ENCODE peak calls at places on chromosomes 11 and 22, in eight cellular contexts. One of them, this sample, is unnamed.
A peak's percentile ranks its signal among the peaks of the same experiment; 100 is the strongest.

GRCh38 chr11:89355649-89356048 is 135.5 kb downstream of the NOX4 start:
- DNase-seq in astrocyte: no peak
- DNase-seq in esophagus squamous epithelium: no peak
- DNase-seq in vagina: no peak
- DNase-seq in fibroblast of lung: no peak
- DNase-seq in neural progenitor cell: no peak
- DNase-seq in cardiac muscle cell: no peak
- DNase-seq in ascending aorta: no peak
- DNase-seq in this sample: no peak

GRCh38 chr11:27505781-27506180 is 788 bp downstream of the LIN7C start:
- DNase-seq in astrocyte: peak; percentile 33
- DNase-seq in esophagus squamous epithelium: no peak
- DNase-seq in vagina: no peak
- DNase-seq in fibroblast of lung: no peak
- DNase-seq in neural progenitor cell: no peak
- DNase-seq in cardiac muscle cell: no peak
- DNase-seq in ascending aorta: no peak
- DNase-seq in this sample: no peak

GRCh38 chr22:19574247-19574646 is 50.0 kb upstream of the CLDN5 start:
- DNase-seq in astrocyte: no peak
- DNase-seq in esophagus squamous epithelium: no peak
- DNase-seq in vagina: no peak
- DNase-seq in fibroblast of lung: no peak
- DNase-seq in neural progenitor cell: no peak
- DNase-seq in cardiac muscle cell: no peak
- DNase-seq in ascending aorta: no peak
- DNase-seq in this sample: no peak

GRCh38 chr11:87712802-87713202 is 462.4 kb downstream of the RAB38 start:
- DNase-seq in astrocyte: no peak
- DNase-seq in esophagus squamous epithelium: no peak
- DNase-seq in vagina: no peak
- DNase-seq in fibroblast of lung: no peak
- DNase-seq in neural progenitor cell: no peak
- DNase-seq in cardiac muscle cell: no peak
- DNase-seq in ascending aorta: no peak
- DNase-seq in this sample: no peak

GRCh38 chr11:132028380-132029240 is 658.2 kb downstream of the NTM start:
- DNase-seq in astrocyte: no peak
- DNase-seq in esophagus squamous epithelium: no peak
- DNase-seq in vagina: no peak
- DNase-seq in fibroblast of lung: peak; percentile 77
- DNase-seq in neural progenitor cell: peak; percentile 36
- DNase-seq in cardiac muscle cell: peak; percentile 53
- DNase-seq in ascending aorta: no peak
- DNase-seq in this sample: no peak

GRCh38 chr11:75173336-75173735 is 22.4 kb downstream of the SLCO2B1 start:
- DNase-seq in astrocyte: no peak
- DNase-seq in esophagus squamous epithelium: no peak
- DNase-seq in vagina: no peak
- DNase-seq in fibroblast of lung: no peak
- DNase-seq in neural progenitor cell: no peak
- DNase-seq in cardiac muscle cell: no peak
- DNase-seq in ascending aorta: no peak
- DNase-seq in this sample: no peak

GRCh38 chr11:98531576-98531975 is 489.2 kb upstream of the CNTN5 start:
- DNase-seq in astrocyte: no peak
- DNase-seq in esophagus squamous epithelium: no peak
- DNase-seq in vagina: no peak
- DNase-seq in fibroblast of lung: no peak
- DNase-seq in neural progenitor cell: peak; percentile 4
- DNase-seq in cardiac muscle cell: no peak
- DNase-seq in ascending aorta: no peak
- DNase-seq in this sample: no peak

GRCh38 chr22:38709306-38709705 is 3.6 kb downstream of the GTPBP1 start:
- DNase-seq in astrocyte: no peak
- DNase-seq in esophagus squamous epithelium: no peak
- DNase-seq in vagina: no peak
- DNase-seq in fibroblast of lung: no peak
- DNase-seq in neural progenitor cell: no peak
- DNase-seq in cardiac muscle cell: no peak
- DNase-seq in ascending aorta: no peak
- DNase-seq in this sample: no peak

GRCh38 chr11:32316846-32317525 is 118.4 kb downstream of the WT1 start:
- DNase-seq in astrocyte: peak; percentile 34
- DNase-seq in esophagus squamous epithelium: no peak
- DNase-seq in vagina: no peak
- DNase-seq in fibroblast of lung: peak; percentile 24
- DNase-seq in neural progenitor cell: no peak
- DNase-seq in cardiac muscle cell: no peak
- DNase-seq in ascending aorta: no peak
- DNase-seq in this sample: no peak

GRCh38 chr11:28228196-28228595 is 120.0 kb downstream of the METTL15 start:
- DNase-seq in astrocyte: peak; percentile 56
- DNase-seq in esophagus squamous epithelium: no peak
- DNase-seq in vagina: no peak
- DNase-seq in fibroblast of lung: peak; percentile 43
- DNase-seq in neural progenitor cell: no peak
- DNase-seq in cardiac muscle cell: no peak
- DNase-seq in ascending aorta: no peak
- DNase-seq in this sample: no peak

GRCh38 chr22:29742319-29742718 is 22.5 kb downstream of the CABP7 start:
- DNase-seq in astrocyte: no peak
- DNase-seq in esophagus squamous epithelium: no peak
- DNase-seq in vagina: no peak
- DNase-seq in fibroblast of lung: no peak
- DNase-seq in neural progenitor cell: no peak
- DNase-seq in cardiac muscle cell: no peak
- DNase-seq in ascending aorta: no peak
- DNase-seq in this sample: no peak
- H3K36me3 ChIP-seq in astrocyte: peaks cover 2% of the 10 kb centered on the region
- H3K36me3 ChIP-seq in esophagus squamous epithelium: peaks cover 71% of the 10 kb centered on the region
- H3K36me3 ChIP-seq in vagina: no peaks in the 10 kb centered on the region
- H3K36me3 ChIP-seq in fibroblast of lung: no peaks in the 10 kb centered on the region
- H3K36me3 ChIP-seq in neural progenitor cell: no peaks in the 10 kb centered on the region
- H3K36me3 ChIP-seq in cardiac muscle cell: no peaks in the 10 kb centered on the region
- H3K36me3 ChIP-seq in ascending aorta: peaks cover 39% of the 10 kb centered on the region
- H3K36me3 ChIP-seq in this sample: peaks cover 23% of the 10 kb centered on the region

GRCh38 chr11:10864688-10865087 is 6.8 kb upstream of the ZBED5 start:
- DNase-seq in astrocyte: peak; percentile 37
- DNase-seq in esophagus squamous epithelium: no peak
- DNase-seq in vagina: no peak
- DNase-seq in fibroblast of lung: peak; percentile 62
- DNase-seq in neural progenitor cell: no peak
- DNase-seq in cardiac muscle cell: peak; percentile 28
- DNase-seq in ascending aorta: no peak
- DNase-seq in this sample: no peak

GRCh38 chr11:10861799-10862198 is 3.9 kb upstream of the ZBED5 start:
- DNase-seq in astrocyte: no peak
- DNase-seq in esophagus squamous epithelium: no peak
- DNase-seq in vagina: no peak
- DNase-seq in fibroblast of lung: no peak
- DNase-seq in neural progenitor cell: no peak
- DNase-seq in cardiac muscle cell: no peak
- DNase-seq in ascending aorta: no peak
- DNase-seq in this sample: no peak

GRCh38 chr11:10861047-10861446 is 3.2 kb upstream of the ZBED5 start:
- DNase-seq in astrocyte: no peak
- DNase-seq in esophagus squamous epithelium: no peak
- DNase-seq in vagina: no peak
- DNase-seq in fibroblast of lung: no peak
- DNase-seq in neural progenitor cell: no peak
- DNase-seq in cardiac muscle cell: no peak
- DNase-seq in ascending aorta: no peak
- DNase-seq in this sample: no peak

GRCh38 chr11:10865837-10866270 is 8.0 kb upstream of the ZBED5 start:
- DNase-seq in astrocyte: no peak
- DNase-seq in esophagus squamous epithelium: no peak
- DNase-seq in vagina: no peak
- DNase-seq in fibroblast of lung: no peak
- DNase-seq in neural progenitor cell: no peak
- DNase-seq in cardiac muscle cell: no peak
- DNase-seq in ascending aorta: no peak
- DNase-seq in this sample: no peak

GRCh38 chr11:10862446-10862845 is 4.6 kb upstream of the ZBED5 start:
- DNase-seq in astrocyte: no peak
- DNase-seq in esophagus squamous epithelium: no peak
- DNase-seq in vagina: no peak
- DNase-seq in fibroblast of lung: no peak
- DNase-seq in neural progenitor cell: no peak
- DNase-seq in cardiac muscle cell: no peak
- DNase-seq in ascending aorta: no peak
- DNase-seq in this sample: no peak
- H3K27ac ChIP-seq in astrocyte: no peak overlapping the region
- H3K27ac ChIP-seq in esophagus squamous epithelium: no peak overlapping the region
- H3K27ac ChIP-seq in vagina: peak overlapping the region; percentile 16
- H3K27ac ChIP-seq in fibroblast of lung: no peak overlapping the region
- H3K27ac ChIP-seq in neural progenitor cell: no peak overlapping the region
- H3K27ac ChIP-seq in cardiac muscle cell: no peak overlapping the region
- H3K27ac ChIP-seq in ascending aorta: peak overlapping the region; percentile 97
- H3K27ac ChIP-seq in this sample: no peak overlapping the region

DNA sequence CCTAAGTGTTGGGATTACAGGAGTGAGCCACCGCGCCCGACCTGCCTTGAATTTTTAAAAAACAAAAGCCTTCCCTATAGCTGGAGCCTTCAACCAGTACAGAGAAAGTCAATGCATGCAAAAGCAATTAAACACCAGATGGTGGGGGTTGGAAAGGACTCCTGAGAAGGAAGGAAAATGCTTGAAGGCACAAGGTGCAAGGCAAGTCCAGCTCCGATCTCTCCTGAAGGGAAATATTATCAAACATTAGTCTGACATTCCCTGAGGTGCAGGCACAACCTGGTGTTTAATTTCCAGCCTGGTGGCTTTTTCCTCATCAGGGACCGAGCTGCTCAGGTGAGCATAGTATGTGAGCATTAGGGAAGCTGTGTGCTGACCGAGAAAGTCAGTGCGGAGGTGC is 12.9 kb upstream of the RAPSN start:
- DNase-seq in astrocyte: no peak
- DNase-seq in esophagus squamous epithelium: no peak
- DNase-seq in vagina: no peak
- DNase-seq in fibroblast of lung: no peak
- DNase-seq in neural progenitor cell: no peak
- DNase-seq in cardiac muscle cell: no peak
- DNase-seq in ascending aorta: no peak
- DNase-seq in this sample: no peak
- H3K36me3 ChIP-seq in astrocyte: peaks cover 5% of the 10 kb centered on the region
- H3K36me3 ChIP-seq in esophagus squamous epithelium: peaks cover 78% of the 10 kb centered on the region
- H3K36me3 ChIP-seq in vagina: no peaks in the 10 kb centered on the region
- H3K36me3 ChIP-seq in fibroblast of lung: peaks cover 3% of the 10 kb centered on the region
- H3K36me3 ChIP-seq in neural progenitor cell: no peaks in the 10 kb centered on the region
- H3K36me3 ChIP-seq in cardiac muscle cell: peaks cover 4% of the 10 kb centered on the region
- H3K36me3 ChIP-seq in ascending aorta: peaks cover 14% of the 10 kb centered on the region
- H3K36me3 ChIP-seq in this sample: peaks cover 24% of the 10 kb centered on the region

DNA sequence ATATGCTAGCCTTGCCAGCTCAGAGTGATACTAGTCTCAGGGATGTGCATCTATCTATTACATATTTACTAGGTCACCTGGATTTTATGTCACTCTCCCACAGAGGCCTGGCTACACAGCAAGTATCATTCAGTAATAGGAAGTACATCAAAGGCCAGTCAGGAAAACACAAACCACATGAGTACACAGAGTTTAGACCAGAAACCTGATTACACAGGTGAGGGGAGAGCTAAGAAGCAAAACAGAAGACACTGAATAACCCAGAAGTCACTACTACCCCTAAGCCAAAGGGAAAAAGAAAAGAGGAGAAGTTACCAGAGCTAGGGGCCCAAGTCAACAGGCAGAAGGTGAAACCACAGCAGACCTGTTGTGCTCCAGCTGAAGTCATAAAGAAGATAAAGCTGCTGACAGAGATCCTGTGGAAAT is 13.3 kb downstream of the LPXN start:
- DNase-seq in astrocyte: no peak
- DNase-seq in esophagus squamous epithelium: no peak
- DNase-seq in vagina: no peak
- DNase-seq in fibroblast of lung: no peak
- DNase-seq in neural progenitor cell: no peak
- DNase-seq in cardiac muscle cell: no peak
- DNase-seq in ascending aorta: no peak
- DNase-seq in this sample: no peak
- H3K27ac ChIP-seq in astrocyte: no peak overlapping the region
- H3K27ac ChIP-seq in esophagus squamous epithelium: no peak overlapping the region
- H3K27ac ChIP-seq in vagina: no peak overlapping the region
- H3K27ac ChIP-seq in fibroblast of lung: no peak overlapping the region
- H3K27ac ChIP-seq in neural progenitor cell: no peak overlapping the region
- H3K27ac ChIP-seq in cardiac muscle cell: no peak overlapping the region
- H3K27ac ChIP-seq in ascending aorta: peak overlapping the region; percentile 87
- H3K27ac ChIP-seq in this sample: peak overlapping the region; percentile 41

DNA sequence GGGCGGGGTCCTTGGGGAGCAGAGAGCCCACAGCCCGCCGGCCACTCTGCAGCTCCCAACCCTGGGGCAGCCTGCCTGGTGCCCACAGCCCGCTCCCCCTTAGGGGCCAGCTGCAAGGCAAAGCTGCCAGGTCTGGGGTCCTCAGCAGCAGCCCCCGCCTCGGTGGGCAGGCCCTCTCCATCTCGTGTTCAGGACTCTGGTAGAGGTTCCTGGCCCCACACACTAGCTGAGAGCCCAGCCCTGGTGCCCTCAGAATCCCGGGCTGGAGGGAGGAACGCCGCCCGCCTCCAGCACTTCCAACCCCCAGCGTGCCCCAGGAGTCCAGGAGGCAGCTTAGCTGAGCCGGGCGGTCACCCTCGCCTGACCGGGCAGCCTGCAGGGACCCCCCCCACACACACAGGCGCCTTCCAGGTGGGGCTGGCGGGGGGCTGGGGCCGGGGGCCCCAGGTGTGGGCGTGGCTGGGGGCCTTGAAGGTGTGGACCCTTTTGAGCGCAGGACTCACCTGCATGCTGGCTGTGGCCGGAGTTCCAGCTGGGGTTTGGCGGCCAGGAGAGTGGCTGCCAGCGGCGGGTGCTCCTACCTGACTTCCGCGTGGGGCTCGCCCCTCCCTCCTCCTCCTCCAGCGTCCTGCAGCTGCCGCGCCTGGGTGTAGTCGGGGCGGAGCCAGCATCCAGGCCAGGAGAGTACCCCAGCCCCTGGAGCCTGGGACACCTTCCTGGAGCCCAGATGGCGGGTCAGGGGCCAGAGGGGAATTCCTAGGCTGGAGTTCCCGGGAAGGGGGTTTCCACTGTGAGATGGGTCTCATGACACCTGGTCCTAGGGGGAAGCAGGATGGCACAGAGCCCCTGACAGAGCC is at the start of gene ANO9:
- DNase-seq in astrocyte: no peak
- DNase-seq in esophagus squamous epithelium: no peak
- DNase-seq in vagina: no peak
- DNase-seq in fibroblast of lung: no peak
- DNase-seq in neural progenitor cell: peak; percentile 59
- DNase-seq in cardiac muscle cell: peak; percentile 17
- DNase-seq in ascending aorta: no peak
- DNase-seq in this sample: peak; percentile 59
- H3K36me3 ChIP-seq in astrocyte: no peaks in the 10 kb centered on the region
- H3K36me3 ChIP-seq in esophagus squamous epithelium: no peaks in the 10 kb centered on the region
- H3K36me3 ChIP-seq in vagina: no peaks in the 10 kb centered on the region
- H3K36me3 ChIP-seq in fibroblast of lung: no peaks in the 10 kb centered on the region
- H3K36me3 ChIP-seq in neural progenitor cell: no peaks in the 10 kb centered on the region
- H3K36me3 ChIP-seq in cardiac muscle cell: no peaks in the 10 kb centered on the region
- H3K36me3 ChIP-seq in ascending aorta: no peaks in the 10 kb centered on the region
- H3K36me3 ChIP-seq in this sample: no peaks in the 10 kb centered on the region

GRCh38 chr11:128587415-128587814 is at the start of gene ETS1:
- DNase-seq in astrocyte: no peak
- DNase-seq in esophagus squamous epithelium: no peak
- DNase-seq in vagina: no peak
- DNase-seq in fibroblast of lung: peak; percentile 27
- DNase-seq in neural progenitor cell: peak; percentile 49
- DNase-seq in cardiac muscle cell: peak; percentile 21
- DNase-seq in ascending aorta: no peak
- DNase-seq in this sample: no peak
- H3K27ac ChIP-seq in astrocyte: no peak within 1 kb of the TSS
- H3K27ac ChIP-seq in esophagus squamous epithelium: peak within 1 kb of the TSS; percentile 7
- H3K27ac ChIP-seq in vagina: no peak within 1 kb of the TSS
- H3K27ac ChIP-seq in fibroblast of lung: no peak within 1 kb of the TSS
- H3K27ac ChIP-seq in neural progenitor cell: no peak within 1 kb of the TSS
- H3K27ac ChIP-seq in cardiac muscle cell: no peak within 1 kb of the TSS
- H3K27ac ChIP-seq in ascending aorta: no peak within 1 kb of the TSS
- H3K27ac ChIP-seq in this sample: no peak within 1 kb of the TSS

This sample was measured in CD4-positive, CD25-positive, alpha-beta regulatory T cell.